ENCODE peak calls at places on chromosomes 3 and 15, in six cellular contexts. W is astrocyte, D is neural progenitor cell, E is PC-9, N is endothelial cell of umbilical vein, M is fibroblast of lung. S is an unnamed sample.

GRCh38 chr3:168062679-168063078 is 33.0 kb downstream of the GOLIM4 start:
- DNase-seq in W (no peak), D (no peak), E (no peak), N (no peak), M (no peak), S (no peak)

GRCh38 chr3:113143353-113143752 is 68.0 kb upstream of the BOC start:
- DNase-seq in W (no peak), D (no peak), E (no peak), N (no peak), M (no peak), S (no peak)

GRCh38 chr3:117184574-117184973 is 475.0 kb downstream of the TUSC7 start:
- DNase-seq in W (peak; percentile 76), D (no peak), E (no peak), N (peak; percentile 3), M (peak; percentile 82), S (no peak)

GRCh38 chr3:191523099-191523498 is 62.1 kb downstream of the PYDC2 start:
- DNase-seq in W (no peak), D (no peak), E (no peak), N (no peak), M (no peak), S (no peak)

GRCh38 chr3:62607287-62608029 is 234.1 kb upstream of the FEZF2 start:
- DNase-seq in W (peak; percentile 92), D (peak; percentile 39), E (peak; percentile 57), N (peak; percentile 85), M (peak; percentile 95), S (no peak)

GRCh38 chr3:102466001-102466400 is 31.2 kb downstream of the ZPLD1 start:
- DNase-seq in W (no peak), D (no peak), E (no peak), N (no peak), M (no peak), S (no peak)

GRCh38 chr3:9185701-9186100 is 63.7 kb downstream of the SRGAP3 start:
- DNase-seq in W (no peak), D (no peak), E (no peak), N (no peak), M (no peak), S (no peak)

GRCh38 chr3:195906865-195907729 is 1.3 kb downstream of the TNK2 start:
- DNase-seq in W (no peak), D (no peak), E (peak; percentile 76), N (no peak), M (no peak), S (no peak)

GRCh38 chr3:12014613-12015012 is 10.4 kb downstream of the SYN2 start:
- DNase-seq in W (no peak), D (no peak), E (no peak), N (no peak), M (no peak), S (no peak)

GRCh38 chr3:138861755-138862333 is 27.1 kb upstream of the PIK3CB start:
- DNase-seq in W (peak; percentile 72), D (peak; percentile 61), E (no peak), N (peak; percentile 28), M (peak; percentile 83), S (peak; percentile 8)

GRCh38 chr3:60010778-60011177 is 961.0 kb upstream of the CFAP20DC start:
- DNase-seq in W (no peak), D (no peak), E (no peak), N (no peak), M (no peak), S (no peak)

GRCh38 chr15:83112959-83113299 is 5.5 kb downstream of the TM6SF1 start:
- DNase-seq in W (no peak), D (no peak), E (no peak), N (no peak), M (no peak), S (no peak)

GRCh38 chr3:147705626-147706025 is 296.5 kb downstream of the ZIC1 start:
- DNase-seq in W (no peak), D (no peak), E (no peak), N (no peak), M (no peak), S (no peak)

GRCh38 chr3:171142985-171143384 is 116.5 kb upstream of the SLC2A2 start:
- DNase-seq in W (peak; percentile 76), D (no peak), E (no peak), N (peak; percentile 35), M (peak; percentile 82), S (no peak)

GRCh38 chr3:40312661-40313226 is 3.2 kb downstream of the EIF1B start:
- DNase-seq in W (peak; percentile 16), D (no peak), E (no peak), N (no peak), M (peak; percentile 33), S (peak; percentile 34)

GRCh38 chr3:122794779-122795673 is at the start of gene SLC49A4:
- DNase-seq in W (peak; percentile 42), D (peak; percentile 94), E (peak; percentile 93), N (peak; percentile 91), M (peak; percentile 66), S (peak; percentile 92)

GRCh38 chr3:151047636-151048035 is 37.8 kb upstream of the MED12L start:
- DNase-seq in W (peak; percentile 2), D (no peak), E (no peak), N (no peak), M (peak; percentile 15), S (peak; percentile 14)

GRCh38 chr3:153038779-153039178 is 123.2 kb upstream of the RAP2B start:
- DNase-seq in W (peak; percentile 16), D (no peak), E (peak; percentile 17), N (no peak), M (peak; percentile 34), S (peak; percentile 11)

GRCh38 chr3:112767177-112767576 is 79.5 kb downstream of the CD200R1L start:
- DNase-seq in W (no peak), D (no peak), E (no peak), N (no peak), M (no peak), S (no peak)

GRCh38 chr3:45552031-45552772 is 42.3 kb upstream of the LIMD1 start:
- DNase-seq in W (no peak), D (no peak), E (no peak), N (no peak), M (no peak), S (no peak)

GRCh38 chr3:123881771-123882170 is 2.4 kb downstream of the MYLK start:
- DNase-seq in W (no peak), D (no peak), E (no peak), N (no peak), M (no peak), S (no peak)

GRCh38 chr3:123883656-123884257 is 375 bp downstream of the MYLK start:
- DNase-seq in W (no peak), D (peak; percentile 69), E (no peak), N (no peak), M (peak; percentile 27), S (peak; percentile 20)

GRCh38 chr3:123884993-123885392 is 861 bp upstream of the MYLK start:
- DNase-seq in W (no peak), D (no peak), E (no peak), N (no peak), M (no peak), S (no peak)

GRCh38 chr3:123884258-123884831 is at the start of gene MYLK:
- DNase-seq in W (peak; percentile 96), D (peak; percentile 99), E (peak; percentile 23), N (peak; percentile 71), M (peak; percentile 98), S (peak; percentile 83)

DNA sequence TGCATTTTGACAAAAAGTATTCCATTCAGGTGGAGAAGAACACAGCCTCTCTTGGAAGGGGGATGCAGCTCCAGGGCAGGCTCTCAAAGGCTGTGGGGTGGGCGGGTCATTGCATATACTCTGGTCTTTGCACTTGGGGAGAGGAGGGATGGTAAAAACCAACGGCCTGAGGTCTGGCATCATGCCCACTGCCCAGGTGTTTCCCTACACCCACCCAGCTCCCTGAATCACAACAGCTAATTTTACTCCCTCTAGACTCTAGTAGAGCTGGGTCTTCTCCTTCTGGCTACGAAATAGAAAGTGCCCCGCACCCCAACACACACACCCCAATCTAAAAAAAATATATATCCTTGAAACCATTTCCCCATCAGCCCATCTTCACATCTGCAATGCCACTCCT is 1.0 kb downstream of the MYLK start:
- DNase-seq in W (no peak), D (no peak), E (no peak), N (no peak), M (no peak), S (no peak)
- H2AFZ ChIP-seq in W (no peak overlapping the region), D (peak overlapping the region; percentile 41), E (no peak overlapping the region), N (no peak overlapping the region), M (no peak overlapping the region), S (no peak overlapping the region)

GRCh38 chr15:75065851-75066509 is 42.6 kb downstream of the PPCDC start:
- DNase-seq in W (peak; percentile 39), D (no peak), E (no peak), N (no peak), M (peak; percentile 52), S (no peak)
- H2AFZ ChIP-seq in W (no peak overlapping the region), D (no peak overlapping the region), E (no peak overlapping the region), N (no peak overlapping the region), M (no peak overlapping the region), S (no peak overlapping the region)

DNA sequence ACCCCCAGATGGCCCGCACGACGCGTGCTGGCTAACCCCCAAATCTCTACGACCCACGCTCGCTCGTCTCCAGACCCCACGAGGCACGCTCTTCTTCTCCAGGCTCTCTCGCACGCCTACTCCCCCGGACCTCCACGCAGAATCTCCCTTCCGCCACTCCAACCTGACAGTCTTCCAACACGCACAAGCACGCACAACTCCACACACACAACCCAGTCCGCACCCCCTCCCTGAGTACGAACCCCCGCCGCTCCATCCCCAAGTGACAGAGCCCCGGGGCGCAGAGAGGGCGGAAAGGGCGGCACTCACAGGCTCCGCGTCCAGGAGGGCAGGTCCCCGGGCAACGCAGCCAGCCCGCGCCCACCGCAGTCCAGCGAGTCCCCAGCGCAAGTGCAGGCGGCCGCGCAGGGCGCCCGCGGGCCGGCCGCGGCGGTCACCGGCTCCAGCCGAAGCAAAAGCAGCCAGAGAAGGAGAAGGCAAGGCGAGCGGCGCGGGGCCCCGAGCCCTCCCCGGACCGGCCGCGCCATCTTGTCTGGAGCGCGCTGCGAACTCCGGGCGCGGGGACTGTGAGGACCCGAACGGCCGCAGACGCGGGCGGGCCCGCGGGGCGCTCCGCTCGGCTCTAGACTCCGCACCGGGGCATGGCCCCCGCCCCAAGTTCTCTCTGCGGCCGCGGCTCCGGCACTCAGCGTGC is 794 bp downstream of the LRIG1 start:
- DNase-seq in W (peak; percentile 20), D (peak; percentile 47), E (no peak), N (no peak), M (peak; percentile 16), S (peak; percentile 51)
- H2AFZ ChIP-seq in W (peak overlapping the region; percentile 65), D (no peak overlapping the region), E (no peak overlapping the region), N (peak overlapping the region; percentile 69), M (peak overlapping the region; percentile 65), S (peak overlapping the region; percentile 66)

DNA sequence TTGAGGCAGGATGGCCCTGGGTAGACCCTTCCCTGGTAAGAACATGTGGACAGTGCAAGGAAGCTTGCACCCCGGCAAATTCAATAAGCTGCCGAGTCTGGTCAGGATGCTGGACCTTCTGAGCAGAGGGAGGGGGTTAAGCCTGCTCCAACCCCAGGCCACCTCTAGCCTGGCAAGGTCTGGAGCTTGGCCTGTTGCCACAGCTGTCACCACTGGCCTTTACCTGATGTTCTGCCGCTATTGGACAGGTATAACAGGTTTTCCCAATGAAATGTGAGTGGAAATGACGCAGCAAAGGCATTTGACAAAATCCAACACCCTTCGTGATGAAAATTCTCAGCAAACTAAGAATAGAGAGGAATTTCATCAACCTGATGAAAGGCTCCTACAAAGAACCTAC is 699 bp upstream of the MESP1 start:
- DNase-seq in W (no peak), D (no peak), E (peak; percentile 90), N (no peak), M (no peak), S (no peak)
- H2AFZ ChIP-seq in W (no peak overlapping the region), D (no peak overlapping the region), E (no peak overlapping the region), N (no peak overlapping the region), M (no peak overlapping the region), S (no peak overlapping the region)

S was measured in hepatocyte.